ENCODE peak calls at places on chromosomes 12 and 14, in five cellular contexts. B is cardiac muscle cell, U is heart right ventricle, J is stomach, L is AG04450. K is an unnamed sample.
A peak's percentile ranks its signal among the peaks of the same experiment; 100 is the strongest.

GRCh38 chr14:96038920-96039632 is at the start of gene C14orf132:
- DNase-seq in B (peak; percentile 67), U (peak; percentile 57), J (peak; percentile 58), L (no peak), K (peak; percentile 62)

GRCh38 chr12:124865728-124866127 is 2.1 kb upstream of the SCARB1 start:
- DNase-seq in B (no peak), U (no peak), J (peak; percentile 32), L (no peak), K (no peak)

GRCh38 chr14:58152569-58152857 is 500 bp upstream of the ARMH4 start:
- DNase-seq in B (no peak), U (no peak), J (no peak), L (no peak), K (no peak)

GRCh38 chr14:94124582-94125377 is 4.6 kb downstream of the IFI27L2 start:
- DNase-seq in B (no peak), U (peak; percentile 2), J (peak; percentile 21), L (no peak), K (no peak)

GRCh38 chr12:118328486-118329340 is 44.0 kb downstream of the TAOK3 start:
- DNase-seq in B (no peak), U (no peak), J (no peak), L (no peak), K (no peak)

GRCh38 chr14:68506021-68506644 is 286.7 kb downstream of the ZFP36L1 start:
- DNase-seq in B (peak; percentile 50), U (no peak), J (peak; percentile 67), L (no peak), K (no peak)

GRCh38 chr12:55727643-55728184 is 1.1 kb downstream of the CD63 start:
- DNase-seq in B (peak; percentile 71), U (no peak), J (peak; percentile 75), L (no peak), K (no peak)

GRCh38 chr12:43835656-43836454 is at the start of gene TMEM117:
- DNase-seq in B (peak; percentile 68), U (peak; percentile 80), J (peak; percentile 70), L (no peak), K (peak; percentile 67)

GRCh38 chr12:75483411-75483810 is 2.9 kb downstream of the GLIPR1 start:
- DNase-seq in B (peak; percentile 21), U (no peak), J (no peak), L (no peak), K (no peak)

GRCh38 chr14:77105118-77105517 is 7.1 kb downstream of the CIPC start:
- DNase-seq in B (no peak), U (no peak), J (no peak), L (no peak), K (no peak)

GRCh38 chr12:74752196-74752595 is 214.6 kb downstream of the ATXN7L3B start:
- DNase-seq in B (no peak), U (no peak), J (no peak), L (no peak), K (no peak)

GRCh38 chr12:28158353-28158752 is 31.9 kb upstream of the CCDC91 start:
- DNase-seq in B (no peak), U (no peak), J (no peak), L (no peak), K (no peak)

GRCh38 chr14:64763801-64764511 is 59.7 kb downstream of the PLEKHG3 start:
- DNase-seq in B (peak; percentile 46), U (no peak), J (no peak), L (no peak), K (no peak)

GRCh38 chr12:131620520-131620919 is 90.4 kb upstream of the SFSWAP start:
- DNase-seq in B (no peak), U (no peak), J (no peak), L (no peak), K (no peak)

GRCh38 chr14:68926236-68926635 is 52.9 kb downstream of the ACTN1 start:
- DNase-seq in B (no peak), U (no peak), J (no peak), L (no peak), K (no peak)

GRCh38 chr14:60723218-60724079 is 702 bp downstream of the SIX4 start:
- DNase-seq in B (peak; percentile 66), U (peak; percentile 20), J (peak; percentile 54), L (no peak), K (no peak)

GRCh38 chr12:110615171-110615570 is 1.2 kb downstream of the TCTN1 start:
- DNase-seq in B (no peak), U (no peak), J (no peak), L (no peak), K (no peak)

GRCh38 chr12:110622582-110622981 is 8.7 kb downstream of the TCTN1 start:
- DNase-seq in B (no peak), U (no peak), J (no peak), L (no peak), K (no peak)

GRCh38 chr12:110613771-110614684 is at the start of gene TCTN1:
- DNase-seq in B (peak; percentile 97), U (peak; percentile 97), J (peak; percentile 95), L (peak; percentile 82), K (peak; percentile 94)

GRCh38 chr12:110616471-110617115 is 2.7 kb downstream of the TCTN1 start:
- DNase-seq in B (no peak), U (no peak), J (no peak), L (no peak), K (no peak)

GRCh38 chr12:110619534-110619953 is 5.6 kb downstream of the TCTN1 start:
- DNase-seq in B (no peak), U (no peak), J (no peak), L (no peak), K (no peak)
- TF ChIP-seq CTCF in B (no peak), U (no peak), J (no peak), L (no peak), K (no peak)

GRCh38 chr12:132941336-132941954 is 14.7 kb downstream of the ZNF605 start:
- DNase-seq in B (no peak), U (no peak), J (no peak), L (no peak), K (no peak)
- H3K9me3 ChIP-seq in B (no peaks in the 10 kb centered on the region), U (no peaks in the 10 kb centered on the region), J (peaks cover 87% of the 10 kb centered on the region), L (peaks cover 82% of the 10 kb centered on the region), K (peaks cover 55% of the 10 kb centered on the region)

GRCh38 chr14:49464885-49465284 is 121.3 kb downstream of the RPS29 start:
- DNase-seq in B (peak; percentile 4), U (no peak), J (no peak), L (no peak), K (no peak)
- TF ChIP-seq CTCF in B (peak; percentile 17), U (no peak), J (no peak), L (peak; percentile 24), K (no peak)

DNA sequence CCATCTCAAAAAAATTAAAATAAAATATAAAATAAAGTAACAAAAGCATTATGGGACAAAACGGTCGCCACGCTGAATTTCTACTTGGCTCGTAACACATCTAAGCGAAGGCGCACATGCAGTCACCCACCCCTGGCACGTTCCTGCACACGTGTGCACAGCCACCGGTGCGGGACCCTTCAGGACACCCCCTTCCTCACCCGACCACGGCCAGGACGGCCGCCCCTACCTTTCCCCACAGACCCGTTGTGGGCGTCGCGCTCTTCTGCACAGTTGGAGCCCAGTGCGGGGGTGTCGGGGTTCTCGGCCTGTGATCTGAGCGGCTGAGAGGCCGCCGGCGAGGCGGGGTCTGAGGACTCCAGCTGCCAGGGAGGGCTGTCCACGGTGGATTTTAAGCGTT is 44.4 kb upstream of the GPR68 start:
- DNase-seq in B (no peak), U (no peak), J (no peak), L (no peak), K (no peak)
- H3K9me3 ChIP-seq in B (no peaks in the 10 kb centered on the region), U (no peaks in the 10 kb centered on the region), J (no peaks in the 10 kb centered on the region), L (peaks cover 4% of the 10 kb centered on the region), K (no peaks in the 10 kb centered on the region)

DNA sequence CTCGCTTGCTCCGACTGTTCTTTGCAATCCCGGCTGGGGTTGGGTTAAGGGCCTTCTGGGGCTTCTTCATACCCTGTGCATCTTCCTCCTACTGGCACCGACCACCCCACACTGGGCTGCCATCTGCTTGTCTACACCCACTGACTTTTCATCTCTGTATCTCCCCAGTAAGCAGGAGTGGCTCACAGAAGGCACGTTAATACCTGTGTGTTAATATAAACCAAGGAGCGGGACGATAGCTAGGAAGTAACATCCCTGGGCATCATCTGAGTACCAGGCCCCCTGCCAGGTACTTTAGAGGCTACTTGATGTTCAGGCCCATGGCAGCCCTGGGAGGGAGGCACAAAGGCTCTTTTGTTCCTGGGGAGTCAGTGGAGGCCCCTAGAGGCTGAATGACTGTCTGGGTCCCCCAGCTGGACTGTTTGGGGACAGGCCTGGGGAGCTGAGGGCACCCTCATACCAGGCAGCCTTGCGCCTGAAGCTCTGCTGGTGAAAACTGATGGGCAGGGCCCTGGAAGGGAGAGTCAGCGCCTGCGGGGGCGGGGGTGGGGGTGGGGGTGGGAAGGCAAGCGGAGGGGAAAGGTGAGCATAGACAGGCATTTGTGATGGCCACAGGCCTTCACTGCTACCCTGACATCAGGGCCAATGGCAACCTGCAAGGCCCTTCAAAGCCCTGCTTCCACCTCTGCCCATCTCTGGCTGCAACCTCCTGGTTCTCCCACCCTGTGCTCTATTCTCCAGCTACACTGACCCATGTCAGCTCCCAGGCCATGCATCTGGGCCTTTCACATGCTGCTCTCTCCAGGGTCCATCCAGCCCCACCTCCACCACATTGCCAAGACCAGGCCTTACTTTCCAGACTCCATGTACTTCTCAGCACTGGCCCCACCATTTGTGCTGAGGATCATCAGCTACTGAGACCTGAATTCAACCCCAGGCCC is 34.2 kb upstream of the DEGS2 start:
- DNase-seq in B (no peak), U (no peak), J (no peak), L (no peak), K (no peak)
- TF ChIP-seq CTCF in B (no peak), U (no peak), J (no peak), L (no peak), K (no peak)

GRCh38 chr14:105939810-105940508 is 413.6 kb downstream of the TMEM121 start:
- DNase-seq in B (no peak), U (no peak), J (peak; percentile 22), L (no peak), K (no peak)

GRCh38 chr14:105935384-105935783 is 409.0 kb downstream of the TMEM121 start:
- DNase-seq in B (no peak), U (no peak), J (no peak), L (no peak), K (no peak)

GRCh38 chr14:105938959-105939358 is 412.6 kb downstream of the TMEM121 start:
- DNase-seq in B (no peak), U (no peak), J (no peak), L (no peak), K (no peak)

GRCh38 chr14:105938055-105938863 is 411.9 kb downstream of the TMEM121 start:
- DNase-seq in B (no peak), U (no peak), J (peak; percentile 15), L (no peak), K (no peak)

GRCh38 chr14:105937253-105938054 is 411.1 kb downstream of the TMEM121 start:
- DNase-seq in B (no peak), U (no peak), J (peak; percentile 22), L (no peak), K (no peak)
- H3K9me3 ChIP-seq in B (no peaks in the 10 kb centered on the region), U (no peaks in the 10 kb centered on the region), J (peaks cover 42% of the 10 kb centered on the region), L (peaks cover 60% of the 10 kb centered on the region), K (peaks cover 16% of the 10 kb centered on the region)